ENCODE peak calls at places on chromosomes 1 and 21, in five cellular contexts. Q, I, S, X and G are unnamed samples. For H3K36me3, the result is how much of the 10 kb centered on the place peaks cover.

GRCh38 chr1:247407180-247407616 is 8.8 kb upstream of the NLRP3 start:
- DNase-seq in X (peak), I (no peak), Q (no peak), S (peak), G (peak)

GRCh38 chr1:228101994-228102790 is 933 bp downstream of the C1orf35 start:
- DNase-seq in X (no peak), Q (peak), S (peak), I (no peak), G (peak)

GRCh38 chr1:12594966-12595838 is 22.8 kb downstream of the DHRS3 start:
- DNase-seq in I (no peak), Q (no peak), S (peak), X (peak), G (no peak)

GRCh38 chr21:29105218-29105617 is 25.2 kb upstream of the MAP3K7CL start:
- DNase-seq in Q (no peak), X (no peak), S (no peak), I (no peak), G (peak)

GRCh38 chr1:54127594-54127993 is 25.2 kb downstream of the CDCP2 start:
- DNase-seq in S (no peak), Q (no peak), X (no peak), I (no peak), G (no peak)

GRCh38 chr1:53547321-53547720 is 88.1 kb downstream of the DMRTB1 start:
- DNase-seq in X (peak), Q (no peak), S (peak), I (no peak), G (no peak)

GRCh38 chr1:210246447-210246846 is 13.9 kb downstream of the SERTAD4 start:
- DNase-seq in I (no peak), Q (peak), X (no peak), S (no peak), G (no peak)

GRCh38 chr1:21308847-21309652 is 18.8 kb upstream of the ECE1 start:
- DNase-seq in X (no peak), I (no peak), Q (no peak), S (no peak), G (no peak)

GRCh38 chr1:226809785-226810571 is 60.4 kb upstream of the PSEN2 start:
- DNase-seq in S (no peak), Q (no peak), I (no peak), X (no peak), G (no peak)

GRCh38 chr1:205255941-205256780 is 28.4 kb downstream of the TMCC2 start:
- DNase-seq in S (peak), I (no peak), Q (peak), X (peak), G (peak)

GRCh38 chr1:55065649-55066048 is 26.3 kb downstream of the PCSK9 start:
- DNase-seq in Q (no peak), X (no peak), I (no peak), S (no peak), G (no peak)

GRCh38 chr1:226578946-226579639 is 30.5 kb downstream of the STUM start:
- DNase-seq in X (no peak), Q (no peak), S (no peak), I (no peak), G (no peak)

GRCh38 chr1:201711101-201711597 is 117.8 kb upstream of the IPO9 start:
- DNase-seq in S (no peak), X (no peak), Q (no peak), I (no peak), G (no peak)

GRCh38 chr1:203289281-203289981 is 15.9 kb upstream of the BTG2 start:
- DNase-seq in Q (peak), I (no peak), S (peak), X (peak), G (peak)

GRCh38 chr1:173015629-173016028 is 35.1 kb downstream of the TNFSF18 start:
- DNase-seq in S (no peak), Q (no peak), X (no peak), I (no peak), G (no peak)

GRCh38 chr1:31336687-31337467 is 36.0 kb downstream of the FABP3 start:
- DNase-seq in X (no peak), S (no peak), Q (no peak), I (no peak), G (no peak)

GRCh38 chr1:28927442-28928305 is 13.3 kb downstream of the EPB41 start:
- DNase-seq in I (no peak), S (no peak), X (no peak), Q (peak), G (peak)

GRCh38 chr1:236829085-236829484 is 34.0 kb downstream of the MTR start:
- DNase-seq in S (no peak), X (no peak), Q (no peak), I (no peak), G (no peak)

GRCh38 chr1:92909321-92909720 is 51.9 kb downstream of the DIPK1A start:
- DNase-seq in Q (no peak), I (no peak), S (no peak), X (no peak), G (no peak)
- H3K36me3 ChIP-seq in Q (half or more), I (under half), S (under half), X (under half), G (under half)

GRCh38 chr21:45887121-45887611 is 94.4 kb upstream of the COL6A1 start:
- DNase-seq in Q (no peak), I (no peak), S (peak), X (peak), G (no peak)

GRCh38 chr21:45889961-45890360 is 91.6 kb upstream of the COL6A1 start:
- DNase-seq in S (peak), Q (no peak), X (peak), I (no peak), G (no peak)

GRCh38 chr21:45889115-45889708 is 92.4 kb upstream of the COL6A1 start:
- DNase-seq in X (peak), Q (no peak), S (peak), I (no peak), G (no peak)

GRCh38 chr21:45887788-45888187 is 93.8 kb upstream of the COL6A1 start:
- DNase-seq in I (no peak), S (peak), X (peak), Q (no peak), G (no peak)

GRCh38 chr21:45888361-45889009 is 93.1 kb upstream of the COL6A1 start:
- DNase-seq in X (peak), I (no peak), S (peak), Q (no peak), G (no peak)
- H3K36me3 ChIP-seq in X (under half), I (under half), S (under half), Q (under half), G (under half)

DNA sequence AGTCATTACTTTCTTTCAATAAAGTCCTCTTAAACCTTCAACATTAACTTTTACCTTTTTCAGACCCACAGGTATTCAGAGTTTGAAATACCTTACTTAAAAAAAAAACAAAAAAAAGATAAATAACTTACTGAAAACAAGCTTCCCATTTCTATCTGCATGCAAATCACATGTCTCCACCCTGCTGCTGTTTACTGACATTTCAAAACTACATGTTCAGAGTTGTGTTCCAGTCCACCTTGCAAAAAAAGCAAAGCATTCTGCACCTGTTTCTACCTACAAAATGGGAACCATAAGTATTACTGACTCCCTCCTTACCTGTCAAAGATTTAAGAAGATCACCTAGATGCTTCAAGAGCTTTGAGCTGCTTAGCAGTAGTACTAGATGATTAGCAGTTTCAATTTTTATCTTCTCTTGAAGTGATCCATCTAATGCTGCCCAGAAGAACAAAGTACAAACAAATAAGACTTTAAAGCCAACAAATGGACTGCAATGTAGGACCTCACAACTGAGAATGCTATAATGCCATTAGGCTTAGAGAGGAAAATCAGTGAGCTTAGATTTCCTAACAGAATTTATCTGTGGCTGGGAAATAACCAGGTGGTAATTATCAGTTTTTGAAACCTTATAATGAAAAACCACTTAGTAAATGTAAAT is 61.2 kb downstream of the ANKRD13C start:
- DNase-seq in S (no peak), I (no peak), X (no peak), Q (no peak), G (no peak)
- H3K36me3 ChIP-seq in S (under half), I (under half), X (under half), Q (half or more), G (under half)

GRCh38 chr1:167774710-167775109 is 52.9 kb downstream of the MPZL1 start:
- DNase-seq in X (no peak), S (no peak), I (no peak), Q (no peak), G (no peak)
- H3K36me3 ChIP-seq in X (under half), S (under half), I (under half), Q (half or more), G (under half)

GRCh38 chr1:240533154-240533780 is 78.7 kb downstream of the GREM2 start:
- DNase-seq in I (no peak), X (no peak), Q (no peak), S (no peak), G (no peak)

GRCh38 chr1:240539700-240540414 is 72.1 kb downstream of the GREM2 start:
- DNase-seq in X (no peak), Q (no peak), S (no peak), I (no peak), G (no peak)

DNA sequence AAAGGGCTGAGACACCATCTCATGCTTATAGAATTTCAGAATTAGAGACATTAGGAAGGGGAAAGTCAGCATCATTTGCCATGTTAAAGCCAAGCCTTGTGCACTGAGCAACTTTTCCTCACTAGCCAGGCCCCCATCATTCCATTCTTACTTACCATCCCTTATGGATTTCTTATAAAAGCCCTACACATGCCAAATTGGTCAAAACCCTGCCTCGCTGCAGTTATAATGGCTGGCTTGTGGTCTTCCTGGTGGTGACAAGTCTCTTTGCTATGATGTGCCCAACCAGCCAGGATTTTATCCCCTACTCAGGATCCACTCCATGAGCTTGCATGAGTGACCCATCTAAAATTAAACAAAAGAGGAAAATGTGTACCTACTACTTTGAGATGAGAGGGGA is 72.9 kb downstream of the GREM2 start:
- DNase-seq in S (no peak), I (no peak), X (no peak), Q (no peak), G (no peak)
- H3K36me3 ChIP-seq in S (under half), I (under half), X (under half), Q (under half), G (under half)

DNA sequence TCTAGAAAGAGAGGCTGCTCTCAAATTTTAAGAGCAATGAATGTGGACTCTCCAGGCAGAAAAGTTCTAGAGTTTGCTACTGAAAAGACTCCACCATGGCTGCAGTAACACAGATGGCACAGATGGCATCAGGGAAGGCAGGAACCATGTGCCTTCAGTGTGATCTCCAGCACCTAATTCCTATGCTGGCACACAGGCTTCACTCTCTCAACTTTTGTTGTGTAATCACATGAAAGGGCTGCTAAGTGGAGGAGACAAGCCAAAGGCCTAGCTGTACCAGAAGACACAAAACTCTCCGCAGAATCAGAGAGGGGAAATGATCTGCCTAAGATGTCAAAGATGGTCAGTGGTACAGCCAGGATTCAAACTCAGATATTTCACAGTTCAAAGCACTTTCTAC is 31.1 kb downstream of the ERI3 start:
- DNase-seq in Q (no peak), S (no peak), I (no peak), X (no peak), G (no peak)
- H3K36me3 ChIP-seq in Q (under half), S (under half), I (under half), X (under half), G (under half)

GRCh38 chr1:244406337-244406736 is 45.4 kb downstream of the ADSS2 start:
- DNase-seq in S (no peak), I (no peak), X (no peak), Q (no peak), G (no peak)
- H3K36me3 ChIP-seq in S (under half), I (under half), X (under half), Q (half or more), G (under half)

DNA sequence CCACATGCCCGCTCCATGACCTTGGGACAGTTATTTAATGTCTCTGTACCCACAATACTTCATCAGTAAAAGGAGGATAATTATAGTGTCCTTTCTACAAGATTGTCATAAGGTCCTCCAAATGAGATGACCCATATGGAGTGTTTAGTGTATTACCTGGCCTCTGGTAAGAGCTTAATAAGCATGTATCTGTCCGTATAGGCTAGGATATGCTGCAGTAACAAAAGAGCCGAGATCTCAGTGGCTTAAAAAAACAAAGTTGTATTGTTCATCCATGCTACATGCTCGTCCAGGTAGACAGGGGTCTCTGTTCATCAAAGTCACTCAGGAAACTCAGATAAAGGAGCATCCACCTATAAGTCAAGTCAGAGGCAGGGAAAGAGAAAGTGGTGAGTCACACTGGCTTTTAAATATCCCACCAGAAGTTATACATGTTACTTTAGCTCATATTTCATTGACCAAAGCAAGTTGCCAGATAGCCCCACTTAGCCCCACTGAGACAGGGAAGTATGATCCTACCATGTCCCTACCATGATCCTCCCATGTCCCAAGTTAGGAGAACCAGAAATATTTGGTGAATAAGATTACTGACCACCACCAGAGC is 53.0 kb upstream of the KAZN start:
- DNase-seq in S (no peak), Q (no peak), X (no peak), I (no peak), G (no peak)
- H3K36me3 ChIP-seq in S (under half), Q (under half), X (under half), I (under half), G (under half)

GRCh38 chr1:161209790-161210409 is 5.2 kb upstream of the FCER1G start:
- DNase-seq in X (peak), Q (peak), I (no peak), S (peak), G (peak)

GRCh38 chr1:161200992-161201827 is 957 bp upstream of the NDUFS2 start:
- DNase-seq in Q (no peak), I (no peak), S (peak), X (peak), G (no peak)

GRCh38 chr1:161206411-161207140 is 4.4 kb downstream of the NDUFS2 start:
- DNase-seq in Q (no peak), X (no peak), S (no peak), I (no peak), G (no peak)

GRCh38 chr1:161201828-161202712 is at the start of gene NDUFS2:
- DNase-seq in Q (peak), I (no peak), X (peak), S (peak), G (peak)

GRCh38 chr1:161207173-161207572 is 5.0 kb downstream of the NDUFS2 start:
- DNase-seq in I (no peak), S (no peak), X (no peak), Q (no peak), G (no peak)
- H3K36me3 ChIP-seq in I (under half), S (under half), X (under half), Q (half or more), G (under half)